ENCODE peak calls at places on chromosomes 16 and 17, in seven cellular contexts. B is AG04450, N is left lung, X is IMR-90, K is keratinocyte, P is cardiac muscle cell, Q is prostate gland. F is an unnamed sample.

GRCh38 chr17:28295677-28296578 is 23.1 kb upstream of the TMEM97 start:
- DNase-seq in K (no peak), X (no peak), B (no peak), Q (no peak), N (no peak), P (no peak), F (no peak)

GRCh38 chr16:9849697-9850245 is 332.5 kb downstream of the GRIN2A start:
- DNase-seq in B (no peak), X (no peak), N (no peak), Q (no peak), P (no peak), K (no peak), F (no peak)

GRCh38 chr17:31581022-31581483 is 189.6 kb downstream of the RAB11FIP4 start:
- DNase-seq in X (peak), Q (peak), P (no peak), K (no peak), B (no peak), N (peak), F (peak)

GRCh38 chr16:83513006-83513755 is 294.6 kb upstream of the HSBP1 start:
- DNase-seq in P (no peak), B (no peak), K (no peak), N (no peak), Q (no peak), X (peak), F (no peak)

GRCh38 chr17:45113424-45113754 is 18.9 kb downstream of the PLCD3 start:
- DNase-seq in B (no peak), N (no peak), X (no peak), K (no peak), Q (no peak), P (no peak), F (no peak)

GRCh38 chr16:14394834-14395233 is 235.2 kb downstream of the PARN start:
- DNase-seq in K (no peak), N (no peak), P (no peak), Q (no peak), X (no peak), B (no peak), F (no peak)

GRCh38 chr17:78798695-78799559 is 16.9 kb upstream of the CYTH1 start:
- DNase-seq in N (no peak), X (peak), P (peak), Q (peak), B (no peak), K (no peak), F (no peak)

GRCh38 chr17:49967621-49968379 is 1.2 kb upstream of the DLX4 start:
- DNase-seq in Q (no peak), P (no peak), X (no peak), B (no peak), K (no peak), N (no peak), F (no peak)

GRCh38 chr16:79547085-79547484 is 53.5 kb downstream of the MAF start:
- DNase-seq in K (no peak), B (no peak), P (no peak), N (no peak), Q (no peak), X (no peak), F (no peak)

GRCh38 chr17:67107811-67108210 is 63.5 kb downstream of the CACNG1 start:
- DNase-seq in Q (no peak), K (no peak), P (no peak), N (no peak), X (no peak), B (no peak), F (no peak)

GRCh38 chr17:42399121-42399520 is 10.9 kb upstream of the STAT3 start:
- DNase-seq in Q (no peak), N (no peak), B (no peak), P (no peak), K (no peak), X (no peak), F (no peak)

GRCh38 chr16:26129997-26130396 is 438.2 kb downstream of the HS3ST4 start:
- DNase-seq in Q (no peak), B (no peak), N (no peak), P (no peak), X (no peak), K (no peak), F (no peak)

GRCh38 chr16:88804552-88805339 is 1.2 kb downstream of the CDT1 start:
- DNase-seq in K (no peak), N (no peak), Q (no peak), X (no peak), P (no peak), B (no peak), F (no peak)

GRCh38 chr16:59886021-59886420 is 1151.9 kb upstream of the GOT2 start:
- DNase-seq in B (no peak), N (no peak), P (no peak), K (no peak), Q (peak), X (peak), F (peak)

GRCh38 chr17:49739662-49740271 is 24.2 kb downstream of the FAM117A start:
- DNase-seq in P (peak), B (no peak), K (no peak), Q (peak), X (peak), N (peak), F (peak)

GRCh38 chr16:75065808-75066149 is 50.8 kb downstream of the LDHD start:
- DNase-seq in K (no peak), X (no peak), N (no peak), Q (no peak), B (no peak), P (no peak), F (no peak)

GRCh38 chr16:27549607-27549856 is 181 bp downstream of the GTF3C1 start:
- DNase-seq in N (no peak), K (no peak), P (no peak), B (no peak), X (no peak), Q (no peak), F (no peak)

GRCh38 chr17:70483624-70484023 is 314.3 kb downstream of the KCNJ2 start:
- DNase-seq in X (no peak), P (no peak), N (no peak), K (no peak), B (no peak), Q (no peak), F (no peak)

GRCh38 chr17:16981928-16982327 is 10.0 kb upstream of the TNFRSF13B start:
- DNase-seq in P (no peak), B (no peak), K (no peak), Q (no peak), X (no peak), N (no peak), F (no peak)

GRCh38 chr16:977896-978295 is 3.7 kb upstream of the SOX8 start:
- DNase-seq in K (no peak), N (no peak), X (no peak), Q (no peak), P (no peak), B (no peak), F (no peak)

GRCh38 chr17:49861150-49861884 is 13.4 kb upstream of the TAC4 start:
- DNase-seq in N (no peak), B (no peak), K (peak), P (peak), X (peak), Q (peak), F (peak)

GRCh38 chr17:284676-285355 is 67.8 kb downstream of the RPH3AL start:
- DNase-seq in P (no peak), K (no peak), X (no peak), N (no peak), Q (no peak), B (no peak), F (no peak)

GRCh38 chr16:50712568-50712914 is 19.1 kb downstream of the NOD2 start:
- DNase-seq in K (no peak), N (no peak), B (no peak), Q (no peak), P (no peak), X (peak), F (no peak)

GRCh38 chr17:61488878-61489718 is 36.9 kb downstream of the TBX4 start:
- DNase-seq in P (no peak), K (no peak), N (no peak), X (no peak), B (no peak), Q (peak), F (no peak)

GRCh38 chr17:31413871-31414589 is 22.6 kb downstream of the RAB11FIP4 start:
- DNase-seq in Q (no peak), X (peak), B (peak), P (no peak), K (peak), N (no peak), F (no peak)

GRCh38 chr17:40218740-40219072 is 398 bp upstream of the WIPF2 start:
- DNase-seq in X (peak), Q (peak), N (peak), K (no peak), P (peak), B (no peak), F (peak)

GRCh38 chr16:55043499-55043898 is 112.8 kb downstream of the IRX5 start:
- DNase-seq in N (no peak), B (no peak), K (no peak), Q (no peak), P (no peak), X (no peak), F (no peak)
- TF ChIP-seq CTCF in N (no peak), B (no peak), K (no peak), Q (no peak), P (no peak), X (no peak), F (no peak)

DNA sequence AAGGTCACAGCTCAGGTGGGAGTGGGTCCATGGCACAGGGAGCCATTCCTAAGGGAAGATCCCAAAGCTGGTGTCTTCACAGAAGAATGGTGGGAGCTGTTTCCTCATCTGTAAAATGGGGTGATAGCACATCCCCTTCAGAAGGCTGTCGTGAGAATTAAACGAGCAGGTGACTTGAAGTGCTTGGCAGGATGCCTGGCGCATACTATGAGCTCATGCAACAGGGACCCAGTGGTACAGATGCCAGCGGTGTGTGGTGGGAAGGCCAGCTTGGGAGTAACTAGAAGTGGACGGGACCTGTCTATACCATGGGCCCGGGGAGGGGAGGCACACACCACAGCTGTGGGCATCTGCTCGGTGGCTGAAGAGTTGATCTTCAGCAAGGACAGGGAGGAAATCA is 189.3 kb upstream of the TNRC6C start:
- DNase-seq in P (no peak), K (no peak), B (no peak), X (peak), Q (no peak), N (no peak), F (no peak)
- H3K27ac ChIP-seq in P (no peak), K (no peak), B (no peak), X (no peak), Q (no peak), N (no peak), F (no peak)

DNA sequence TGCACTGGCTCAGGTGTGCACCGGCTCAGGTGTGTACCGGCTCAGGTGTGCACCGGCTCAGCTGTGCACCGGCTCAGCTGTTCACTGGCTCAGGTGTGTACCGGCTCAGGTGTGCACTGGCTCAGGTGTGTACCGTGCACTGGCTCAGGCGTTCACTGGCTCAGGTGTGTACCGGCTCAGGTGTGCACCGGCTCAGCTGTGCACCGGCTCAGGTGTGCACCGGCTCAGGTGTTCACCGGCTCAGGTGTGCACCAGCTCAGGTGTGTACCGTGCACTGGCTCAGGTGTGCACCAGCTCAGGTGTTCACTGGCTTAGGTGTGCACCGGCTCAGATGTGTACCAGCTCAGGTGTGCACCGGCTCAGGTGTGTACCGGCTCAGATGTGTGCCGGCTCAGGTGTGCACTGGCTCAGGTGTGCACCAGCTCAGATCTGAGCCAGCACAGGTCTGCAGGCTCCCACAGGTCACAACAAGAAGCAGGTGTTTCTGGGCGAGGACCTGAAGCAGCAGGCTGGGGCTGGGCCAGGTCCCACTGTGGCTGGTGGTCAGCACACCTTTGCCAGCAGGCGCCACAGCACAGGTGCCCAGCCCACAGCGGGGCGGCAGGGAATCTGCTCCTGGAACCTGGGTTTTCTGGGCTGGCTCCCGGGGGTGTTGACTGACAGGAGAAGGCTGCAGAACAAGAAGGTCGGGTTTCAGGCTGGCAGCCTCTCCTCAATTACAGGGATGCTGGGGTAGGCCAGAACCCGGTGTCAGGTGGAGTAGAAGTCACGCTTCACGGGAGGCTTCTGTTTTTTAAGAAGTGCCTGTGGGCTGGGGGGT is 17.2 kb downstream of the METRNL start:
- DNase-seq in P (no peak), N (no peak), K (no peak), B (no peak), Q (peak), X (no peak), F (no peak)
- H3K4me3 ChIP-seq in P (no peak), N (no peak), K (no peak), B (no peak), Q (no peak), X (no peak), F (no peak)

GRCh38 chr16:30641378-30641982 is 9.3 kb upstream of the PRR14 start:
- DNase-seq in P (no peak), Q (no peak), X (no peak), K (no peak), N (no peak), B (no peak), F (no peak)

GRCh38 chr16:30636599-30636998 is 14.2 kb upstream of the PRR14 start:
- DNase-seq in X (no peak), Q (no peak), N (no peak), B (no peak), K (no peak), P (no peak), F (no peak)

GRCh38 chr16:30633526-30633925 is 17.2 kb upstream of the PRR14 start:
- DNase-seq in K (no peak), P (no peak), X (no peak), B (no peak), N (no peak), Q (no peak), F (no peak)

DNA sequence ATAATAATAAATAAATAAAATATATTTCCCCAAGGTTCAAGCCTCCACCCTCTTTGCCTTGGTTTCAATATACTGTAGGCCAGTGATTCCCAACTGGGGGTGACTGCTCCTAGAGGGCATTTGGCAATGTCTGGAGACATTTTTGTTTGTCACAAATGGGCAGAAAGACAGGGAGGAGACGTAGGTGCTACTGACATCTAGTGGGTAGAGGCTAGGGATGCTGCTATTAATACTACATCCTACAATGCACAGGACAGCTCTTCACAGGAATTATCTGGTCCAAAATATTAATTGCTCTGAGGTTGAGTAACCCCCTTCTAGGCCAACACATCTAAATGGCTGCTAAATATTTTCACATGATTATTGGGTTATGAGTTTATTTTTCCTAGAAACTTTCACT is 12.8 kb upstream of the PRR14 start:
- DNase-seq in B (no peak), X (peak), Q (no peak), N (no peak), K (no peak), P (no peak), F (no peak)
- TF ChIP-seq CTCF in B (peak), X (peak), Q (no peak), N (peak), K (peak), P (peak), F (no peak)

GRCh38 chr17:6534846-6535514 is 21.4 kb downstream of the PITPNM3 start:
- DNase-seq in K (no peak), B (no peak), X (no peak), N (no peak), P (no peak), Q (no peak), F (peak)
- H3K27ac ChIP-seq in K (no peak), B (no peak), X (no peak), N (no peak), P (no peak), Q (no peak), F (no peak)

DNA sequence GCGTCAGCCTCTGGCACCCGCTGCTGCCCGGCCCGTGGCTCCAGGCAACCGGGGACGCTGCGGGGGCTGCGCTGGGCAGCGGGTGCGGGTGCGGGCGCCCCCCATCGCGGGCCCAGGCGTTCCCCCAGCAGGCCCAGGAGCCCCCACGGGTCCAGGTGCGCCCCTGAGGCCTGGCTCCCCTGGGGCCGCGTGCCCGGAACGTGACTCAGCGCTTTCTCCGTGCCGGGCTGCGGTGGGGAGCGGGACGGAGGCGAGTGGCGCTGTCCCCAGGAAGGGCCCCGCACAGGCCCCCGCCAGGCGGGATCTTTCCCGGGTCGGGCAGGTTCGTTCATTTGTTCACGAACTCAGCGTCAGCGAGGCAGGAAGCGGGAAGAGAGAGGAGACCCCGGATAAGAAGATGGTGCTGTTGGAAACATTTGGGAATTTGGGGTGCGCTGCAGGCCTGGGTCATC is 18.4 kb upstream of the EXOC7 start:
- DNase-seq in Q (no peak), N (no peak), X (no peak), P (no peak), K (no peak), B (no peak), F (peak)
- H3K4me3 ChIP-seq in Q (peak), N (peak), X (no peak), P (no peak), K (peak), B (no peak), F (peak)

DNA sequence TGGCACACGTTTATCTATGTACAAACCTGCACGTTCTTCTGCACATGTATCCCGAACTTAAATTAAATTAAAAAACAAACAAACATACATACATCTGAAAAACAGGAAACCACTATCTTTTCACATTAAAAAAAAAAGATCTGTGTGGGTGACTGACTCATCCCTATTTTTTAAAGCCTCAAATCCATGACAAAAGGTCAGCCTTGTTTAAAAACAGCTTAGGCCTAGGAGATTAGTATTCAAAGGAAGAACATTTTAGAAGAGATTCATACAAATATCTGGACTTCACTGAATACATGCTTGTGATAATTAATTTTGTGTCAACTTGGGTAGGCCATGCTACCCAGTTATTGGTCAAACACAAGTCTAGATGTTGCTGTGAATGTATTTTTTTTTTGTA is 4.6 kb upstream of the PRKAR1A start:
- DNase-seq in P (no peak), B (no peak), Q (no peak), K (no peak), X (no peak), N (no peak), F (no peak)
- TF ChIP-seq CTCF in P (no peak), B (no peak), Q (no peak), K (no peak), X (no peak), N (no peak), F (no peak)

DNA sequence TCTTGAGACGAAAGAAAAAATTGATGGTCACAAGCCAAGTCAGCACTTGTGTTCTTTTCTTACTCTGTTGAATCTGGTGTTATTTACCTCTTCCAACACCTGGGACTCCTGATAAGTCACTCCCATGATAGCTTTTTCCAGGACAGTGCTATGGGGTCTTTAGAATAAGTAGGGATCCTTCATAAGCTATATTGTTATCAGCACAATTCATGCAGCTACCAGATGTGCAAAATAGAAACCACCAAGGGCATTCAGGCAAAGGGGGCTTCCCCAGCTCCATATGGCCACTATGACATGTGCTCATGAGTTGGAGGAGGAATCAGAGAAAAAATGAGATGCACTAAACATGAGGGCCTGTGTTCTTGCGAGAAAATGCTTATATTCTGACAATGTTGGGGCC is 9.5 kb upstream of the SKAP1 start:
- DNase-seq in Q (no peak), P (no peak), N (no peak), B (no peak), X (no peak), K (no peak), F (no peak)
- H3K27ac ChIP-seq in Q (no peak), P (peak), N (no peak), B (no peak), X (no peak), K (no peak), F (no peak)

GRCh38 chr17:82664276-82664575 is 16.0 kb upstream of the WDR45B start:
- DNase-seq in P (no peak), K (no peak), B (no peak), Q (no peak), X (no peak), N (no peak), F (no peak)
- H3K4me3 ChIP-seq in P (no peak), K (no peak), B (no peak), Q (no peak), X (no peak), N (no peak), F (no peak)

F was measured in testis.